ENCODE peak calls at places on chromosomes 12 and 14, in nine cellular contexts. M, U, F, Z, W, H, T, R and P are unnamed samples.

GRCh38 chr14:29442720-29443119 is 484.9 kb downstream of the PRKD1 start:
- DNase-seq in M (no peak), U (peak), F (no peak), Z (no peak), W (no peak), H (no peak), T (no peak), R (no peak), P (peak)

GRCh38 chr12:24902521-24903304 is 46.2 kb downstream of the BCAT1 start:
- DNase-seq in M (no peak), U (no peak), F (no peak), Z (no peak), W (peak), H (no peak), T (no peak), R (no peak), P (no peak)

GRCh38 chr12:32012249-32012785 is 53.1 kb downstream of the RESF1 start:
- DNase-seq in M (no peak), U (no peak), F (no peak), Z (no peak), W (no peak), H (no peak), T (no peak), R (no peak), P (no peak)

GRCh38 chr12:2053675-2054070 is 886 bp downstream of the CACNA1C start:
- DNase-seq in M (no peak), U (no peak), F (no peak), Z (peak), W (peak), H (no peak), T (no peak), R (no peak), P (peak)

GRCh38 chr14:35159742-35160409 is 37.5 kb downstream of the PRORP start:
- DNase-seq in M (no peak), U (peak), F (no peak), Z (no peak), W (no peak), H (no peak), T (no peak), R (no peak), P (peak)

GRCh38 chr12:96106137-96106536 is 70.8 kb upstream of the LTA4H start:
- DNase-seq in M (no peak), U (no peak), F (no peak), Z (no peak), W (no peak), H (no peak), T (no peak), R (no peak), P (no peak)

GRCh38 chr12:108564724-108565123 is 2.3 kb downstream of the ISCU start:
- DNase-seq in M (no peak), U (no peak), F (no peak), Z (no peak), W (no peak), H (no peak), T (no peak), R (no peak), P (no peak)

GRCh38 chr14:71236430-71236829 is 329.2 kb downstream of the PCNX1 start:
- DNase-seq in M (no peak), U (no peak), F (no peak), Z (no peak), W (no peak), H (no peak), T (no peak), R (no peak), P (no peak)

GRCh38 chr12:20214286-20214685 is 154.1 kb upstream of the PDE3A start:
- DNase-seq in M (no peak), U (peak), F (no peak), Z (no peak), W (no peak), H (no peak), T (no peak), R (no peak), P (no peak)

GRCh38 chr12:27014859-27015729 is 910 bp upstream of the TM7SF3 start:
- DNase-seq in M (no peak), U (no peak), F (no peak), Z (no peak), W (no peak), H (no peak), T (no peak), R (no peak), P (no peak)

GRCh38 chr12:27015730-27016076 is 1.5 kb upstream of the TM7SF3 start:
- DNase-seq in M (no peak), U (peak), F (no peak), Z (no peak), W (no peak), H (no peak), T (no peak), R (no peak), P (no peak)

GRCh38 chr12:27013606-27014084 is 539 bp downstream of the TM7SF3 start:
- DNase-seq in M (no peak), U (peak), F (peak), Z (no peak), W (no peak), H (no peak), T (no peak), R (peak), P (peak)

GRCh38 chr12:27012982-27013255 is 1.3 kb downstream of the TM7SF3 start:
- DNase-seq in M (no peak), U (no peak), F (no peak), Z (no peak), W (no peak), H (no peak), T (no peak), R (no peak), P (no peak)

DNA sequence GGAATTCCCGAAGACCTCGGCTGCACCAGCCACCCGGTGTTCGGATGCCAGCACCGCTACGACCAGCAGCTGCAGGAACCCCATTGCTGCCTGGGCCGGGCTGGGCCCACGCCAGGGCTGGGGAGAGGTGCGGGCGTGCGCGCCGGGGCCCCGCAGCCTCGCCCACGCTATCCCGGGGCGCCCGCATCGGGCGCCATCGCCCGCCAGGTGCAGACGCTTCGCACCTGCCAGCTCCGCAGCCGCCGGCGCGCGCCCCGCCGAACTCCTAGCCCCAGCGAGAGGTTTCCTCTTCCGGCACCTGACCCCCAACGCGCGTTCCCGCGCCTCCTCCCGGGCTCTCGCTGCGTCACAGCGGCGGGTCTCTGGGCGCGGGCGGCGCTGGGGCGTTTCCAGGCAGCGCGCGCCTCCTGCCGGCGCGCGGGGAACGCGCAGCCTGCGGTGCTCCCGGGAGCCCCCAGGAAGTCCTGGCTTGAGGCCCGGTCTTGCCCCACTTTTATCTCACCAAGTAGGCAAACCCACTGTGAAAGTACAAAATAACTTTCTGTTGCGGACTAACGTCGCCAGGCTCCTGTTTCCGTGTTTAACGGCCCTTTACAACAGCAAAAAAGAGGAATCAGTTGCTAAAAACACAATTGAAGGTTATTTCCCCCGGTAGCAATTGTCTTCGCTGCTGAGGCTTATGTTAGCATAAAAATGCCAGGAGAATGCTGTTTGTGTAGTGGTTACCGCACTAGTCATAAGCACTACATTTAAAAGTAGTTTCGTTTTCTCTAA is at the start of gene TM7SF3:
- DNase-seq in M (peak), U (peak), F (peak), Z (peak), W (peak), H (peak), T (peak), R (peak), P (peak)
- TF ChIP-seq POLR2A in M (peak), U (no peak), F (peak), Z (peak), W (peak), H (no peak), T (no peak), R (peak), P (peak)

GRCh38 chr12:121797937-121798801 is 4.7 kb upstream of the RHOF start:
- DNase-seq in M (peak), U (peak), F (peak), Z (peak), W (peak), H (peak), T (no peak), R (peak), P (no peak)
- TF ChIP-seq POLR2A in M (no peak), U (no peak), F (peak), Z (no peak), W (no peak), H (no peak), T (no peak), R (no peak), P (no peak)

GRCh38 chr14:91299483-91300115 is 55.1 kb upstream of the GPR68 start:
- DNase-seq in M (no peak), U (no peak), F (no peak), Z (no peak), W (peak), H (no peak), T (no peak), R (no peak), P (no peak)

GRCh38 chr14:91295851-91296796 is 51.6 kb upstream of the GPR68 start:
- DNase-seq in M (no peak), U (no peak), F (no peak), Z (no peak), W (no peak), H (no peak), T (no peak), R (no peak), P (no peak)

GRCh38 chr14:91298576-91298975 is 54.1 kb upstream of the GPR68 start:
- DNase-seq in M (no peak), U (no peak), F (no peak), Z (peak), W (no peak), H (no peak), T (no peak), R (no peak), P (no peak)

GRCh38 chr14:91295276-91295845 is 50.9 kb upstream of the GPR68 start:
- DNase-seq in M (no peak), U (no peak), F (no peak), Z (no peak), W (no peak), H (no peak), T (no peak), R (no peak), P (no peak)

DNA sequence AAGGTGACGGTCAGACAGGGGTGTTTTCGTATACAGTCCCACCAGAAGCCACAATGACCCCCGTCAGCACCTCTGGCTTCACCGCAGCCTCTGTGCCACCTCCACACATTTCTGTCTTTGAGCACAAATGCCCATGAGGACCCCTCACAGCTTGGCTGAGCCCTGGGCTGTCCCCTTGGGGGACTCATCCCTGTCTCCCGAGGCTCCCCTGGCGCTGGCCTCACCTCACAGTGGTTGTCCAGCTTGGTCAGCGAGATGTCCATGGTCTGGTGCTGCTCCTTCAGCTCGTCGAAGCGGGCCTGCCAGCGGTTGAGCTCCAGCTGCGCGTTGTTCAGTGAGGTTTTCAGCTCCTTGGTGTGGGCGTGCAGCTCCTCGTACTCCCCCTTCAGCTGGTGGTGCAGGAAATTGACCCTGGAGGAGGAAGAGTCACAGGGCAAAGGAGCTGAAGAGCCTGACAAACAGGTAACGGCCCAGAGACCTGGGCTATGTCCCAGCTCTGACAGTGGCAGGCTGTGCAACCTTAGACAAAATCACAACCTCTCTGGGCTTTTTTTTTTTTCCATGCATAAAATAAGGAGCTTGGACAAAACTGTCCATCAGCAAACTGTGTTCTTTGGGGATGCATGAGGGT is 52.7 kb upstream of the GPR68 start:
- DNase-seq in M (no peak), U (no peak), F (no peak), Z (no peak), W (no peak), H (no peak), T (no peak), R (no peak), P (no peak)
- TF ChIP-seq POLR2A in M (no peak), U (no peak), F (no peak), Z (no peak), W (no peak), H (no peak), T (no peak), R (no peak), P (no peak)

GRCh38 chr14:74940956-74941565 is 14.3 kb downstream of the PGF start:
- DNase-seq in M (no peak), U (no peak), F (no peak), Z (no peak), W (no peak), H (no peak), T (no peak), R (no peak), P (no peak)
- TF ChIP-seq POLR2A in M (no peak), U (no peak), F (no peak), Z (no peak), W (no peak), H (no peak), T (no peak), R (no peak), P (no peak)

DNA sequence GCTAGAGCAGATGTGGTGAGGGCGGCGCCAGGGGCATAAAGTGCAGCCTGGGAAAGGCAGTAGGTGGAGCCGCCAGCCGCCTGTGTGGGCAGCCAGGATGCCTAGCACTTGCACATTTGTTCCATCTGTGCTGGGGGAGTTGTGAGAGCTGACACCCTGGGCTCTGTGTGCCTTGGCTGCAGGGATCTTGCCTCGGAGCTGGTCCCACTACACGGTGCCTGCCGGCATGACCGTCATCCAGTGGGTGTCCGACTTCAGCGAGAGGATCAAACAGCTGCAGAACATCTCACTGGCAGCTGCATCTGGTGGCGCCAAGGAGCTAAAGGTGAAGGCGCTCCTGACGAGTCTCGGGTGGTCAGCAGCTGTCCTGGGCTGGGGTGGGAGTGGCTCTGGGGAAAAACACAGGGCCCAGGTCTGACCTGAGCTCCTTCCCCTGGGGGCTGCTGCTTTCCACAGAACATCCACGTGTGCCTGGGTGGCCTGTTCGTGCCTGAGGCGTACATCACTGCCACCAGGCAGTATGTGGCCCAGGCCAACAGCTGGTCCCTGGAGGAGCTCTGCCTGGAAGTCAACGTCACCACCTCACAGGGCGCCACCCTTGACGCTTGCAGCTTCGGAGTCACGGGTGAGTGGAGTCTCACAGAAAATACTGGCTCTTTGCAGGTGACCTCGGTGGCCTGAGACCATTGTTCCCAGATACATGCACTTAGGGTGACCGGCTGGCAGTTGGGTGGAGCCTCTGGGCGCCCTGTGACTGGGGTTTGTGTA is 37.4 kb downstream of the HSP90AA1 start:
- DNase-seq in M (no peak), U (no peak), F (no peak), Z (no peak), W (no peak), H (no peak), T (no peak), R (no peak), P (no peak)
- TF ChIP-seq POLR2A in M (no peak), U (no peak), F (no peak), Z (no peak), W (no peak), H (no peak), T (no peak), R (no peak), P (no peak)

DNA sequence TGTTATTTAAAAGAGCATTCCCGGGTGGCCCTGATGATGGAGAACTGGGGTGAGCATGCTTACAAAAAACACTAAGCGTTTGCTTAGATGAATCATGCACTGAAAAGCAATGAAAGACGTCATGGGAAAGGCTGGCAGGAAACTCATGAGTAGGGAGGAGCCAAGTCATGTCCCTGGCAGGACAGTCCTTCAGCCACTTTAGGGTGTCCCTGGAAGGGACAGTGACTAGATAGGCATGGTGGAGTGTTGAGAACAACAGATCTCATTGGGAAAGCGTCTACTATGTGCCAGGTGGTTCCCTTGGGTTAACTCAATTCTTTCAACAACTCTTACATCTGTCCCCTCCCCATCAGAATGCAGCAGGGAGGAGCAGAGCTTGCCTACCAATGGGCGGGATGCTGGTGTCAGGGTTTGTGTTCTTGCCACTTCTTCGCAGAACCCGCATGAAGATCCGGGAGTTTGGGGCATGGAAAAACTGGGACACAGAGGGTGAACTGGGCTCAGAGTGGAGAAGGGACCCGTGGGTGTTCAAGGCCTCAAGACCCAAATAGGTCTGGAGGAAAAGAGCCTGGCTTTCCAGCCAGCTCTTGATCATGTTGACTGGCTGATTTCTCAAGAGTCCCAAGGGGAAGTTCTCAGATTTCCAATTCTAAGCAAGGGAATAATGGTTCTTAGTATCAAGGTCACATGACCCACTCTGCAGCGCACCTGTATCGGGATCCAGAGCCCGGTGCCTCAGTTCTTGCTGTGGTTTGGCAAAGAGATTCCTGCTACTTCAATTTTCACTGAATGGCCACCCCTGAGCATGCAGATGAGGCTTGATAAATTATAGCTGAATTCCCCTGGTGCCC is 653.9 kb upstream of the TBX3 start:
- DNase-seq in M (peak), U (peak), F (peak), Z (peak), W (no peak), H (no peak), T (no peak), R (no peak), P (peak)
- TF ChIP-seq POLR2A in M (no peak), U (peak), F (no peak), Z (no peak), W (no peak), H (no peak), T (no peak), R (no peak), P (no peak)

DNA sequence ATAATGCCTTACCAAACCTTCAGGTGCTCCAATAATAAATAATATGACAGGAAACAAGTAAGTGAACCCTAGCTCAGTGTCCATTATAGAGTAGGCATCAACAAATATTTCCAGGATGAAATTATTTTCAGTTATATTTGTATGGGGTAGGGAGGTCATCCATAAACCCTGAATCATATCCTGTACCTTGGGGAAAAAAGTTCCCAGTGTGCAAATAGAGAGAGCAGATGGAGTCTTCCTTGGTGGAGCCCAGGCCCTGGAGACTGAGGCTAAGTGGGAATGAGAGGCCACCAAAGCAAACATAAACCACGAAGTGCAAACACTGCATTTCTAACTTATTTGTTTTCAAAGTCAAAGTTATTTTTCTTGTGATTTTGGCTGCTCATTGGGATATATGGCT is 8.5 kb upstream of the ERP27 start:
- DNase-seq in M (no peak), U (no peak), F (no peak), Z (no peak), W (no peak), H (no peak), T (no peak), R (no peak), P (no peak)
- TF ChIP-seq POLR2A in M (no peak), U (no peak), F (no peak), Z (no peak), W (no peak), H (no peak), T (no peak), R (no peak), P (no peak)